ENCODE peak calls at places on chromosomes 11 and 22, in seven cellular contexts. One of them, this sample, is unnamed.

GRCh38 chr11:17164361-17165246 is 43.2 kb downstream of the PIK3C2A start:
- DNase-seq in CD8-positive, alpha-beta memory T cell: no peak
- DNase-seq in left cardiac atrium: no peak
- DNase-seq in T-helper 17 cell: no peak
- DNase-seq in ovary: no peak
- DNase-seq in amniotic stem cell: no peak
- DNase-seq in uterus: peak; percentile 40
- DNase-seq in this sample: no peak

GRCh38 chr11:30521297-30522071 is 64.7 kb downstream of the MPPED2 start:
- DNase-seq in CD8-positive, alpha-beta memory T cell: no peak
- DNase-seq in amniotic stem cell: no peak
- DNase-seq in T-helper 17 cell: no peak
- DNase-seq in ovary: no peak
- DNase-seq in uterus: no peak
- DNase-seq in left cardiac atrium: no peak
- DNase-seq in this sample: no peak

GRCh38 chr22:37313376-37314314 is 31.3 kb downstream of the CYTH4 start:
- DNase-seq in CD8-positive, alpha-beta memory T cell: no peak
- DNase-seq in T-helper 17 cell: no peak
- DNase-seq in left cardiac atrium: peak; percentile 18
- DNase-seq in uterus: no peak
- DNase-seq in ovary: no peak
- DNase-seq in amniotic stem cell: no peak
- DNase-seq in this sample: no peak

GRCh38 chr11:128764617-128765095 is 70.8 kb downstream of the FLI1 start:
- DNase-seq in CD8-positive, alpha-beta memory T cell: no peak
- DNase-seq in uterus: no peak
- DNase-seq in amniotic stem cell: no peak
- DNase-seq in left cardiac atrium: no peak
- DNase-seq in T-helper 17 cell: no peak
- DNase-seq in ovary: no peak
- DNase-seq in this sample: no peak

GRCh38 chr11:44016129-44016528 is 31.7 kb upstream of the ACCSL start:
- DNase-seq in amniotic stem cell: no peak
- DNase-seq in uterus: peak; percentile 80
- DNase-seq in T-helper 17 cell: no peak
- DNase-seq in CD8-positive, alpha-beta memory T cell: no peak
- DNase-seq in left cardiac atrium: peak; percentile 72
- DNase-seq in ovary: peak; percentile 55
- DNase-seq in this sample: no peak

GRCh38 chr22:27642104-27642800 is 159.3 kb downstream of the MN1 start:
- DNase-seq in amniotic stem cell: no peak
- DNase-seq in CD8-positive, alpha-beta memory T cell: no peak
- DNase-seq in ovary: no peak
- DNase-seq in T-helper 17 cell: no peak
- DNase-seq in left cardiac atrium: no peak
- DNase-seq in uterus: no peak
- DNase-seq in this sample: no peak

GRCh38 chr11:34050536-34050935 is 995 bp upstream of the CAPRIN1 start:
- DNase-seq in amniotic stem cell: no peak
- DNase-seq in ovary: no peak
- DNase-seq in left cardiac atrium: no peak
- DNase-seq in uterus: no peak
- DNase-seq in CD8-positive, alpha-beta memory T cell: no peak
- DNase-seq in T-helper 17 cell: no peak
- DNase-seq in this sample: no peak

GRCh38 chr11:100942016-100942415 is 187.6 kb downstream of the PGR start:
- DNase-seq in amniotic stem cell: no peak
- DNase-seq in CD8-positive, alpha-beta memory T cell: no peak
- DNase-seq in uterus: no peak
- DNase-seq in ovary: no peak
- DNase-seq in left cardiac atrium: peak; percentile 63
- DNase-seq in T-helper 17 cell: no peak
- DNase-seq in this sample: no peak

GRCh38 chr11:47626234-47626633 is 16.1 kb downstream of the MTCH2 start:
- DNase-seq in ovary: no peak
- DNase-seq in left cardiac atrium: no peak
- DNase-seq in T-helper 17 cell: no peak
- DNase-seq in uterus: no peak
- DNase-seq in amniotic stem cell: no peak
- DNase-seq in CD8-positive, alpha-beta memory T cell: no peak
- DNase-seq in this sample: no peak

GRCh38 chr11:44267366-44268072 is 42.4 kb downstream of the ALX4 start:
- DNase-seq in amniotic stem cell: no peak
- DNase-seq in left cardiac atrium: no peak
- DNase-seq in CD8-positive, alpha-beta memory T cell: no peak
- DNase-seq in ovary: no peak
- DNase-seq in T-helper 17 cell: no peak
- DNase-seq in uterus: no peak
- DNase-seq in this sample: no peak

GRCh38 chr11:19199037-19199436 is 2.7 kb downstream of the CSRP3 start:
- DNase-seq in T-helper 17 cell: no peak
- DNase-seq in uterus: no peak
- DNase-seq in amniotic stem cell: no peak
- DNase-seq in CD8-positive, alpha-beta memory T cell: no peak
- DNase-seq in ovary: no peak
- DNase-seq in left cardiac atrium: no peak
- DNase-seq in this sample: no peak

GRCh38 chr11:80841716-80842115 is 1400.9 kb upstream of the TENM4 start:
- DNase-seq in amniotic stem cell: no peak
- DNase-seq in CD8-positive, alpha-beta memory T cell: no peak
- DNase-seq in left cardiac atrium: no peak
- DNase-seq in ovary: no peak
- DNase-seq in uterus: no peak
- DNase-seq in T-helper 17 cell: no peak
- DNase-seq in this sample: no peak

GRCh38 chr11:120256178-120256577 is 16.2 kb downstream of the POU2F3 start:
- DNase-seq in uterus: no peak
- DNase-seq in T-helper 17 cell: no peak
- DNase-seq in ovary: no peak
- DNase-seq in amniotic stem cell: no peak
- DNase-seq in CD8-positive, alpha-beta memory T cell: no peak
- DNase-seq in left cardiac atrium: no peak
- DNase-seq in this sample: no peak

This sample was measured in activated CD4-positive, CD25-positive, alpha-beta regulatory T cell treated with anti-CD3 and anti-CD28 coated beads, Interleukin-2, amount 50 U/mL, for 72 hours.